ENCODE peak calls at places on chromosomes 11 and 22, in eight cellular contexts. One of them, this sample, is unnamed. For H3K4me1, the result is how much of the 10 kb centered on the place peaks cover.

GRCh38 chr11:64152841-64153691 is 12.8 kb downstream of the MACROD1 start:
- DNase-seq in thoracic aorta: no peak
- DNase-seq in uterus: peak
- DNase-seq in mucosa of descending colon: peak
- DNase-seq in tibial artery: peak
- DNase-seq in tibial nerve: peak
- DNase-seq in mesenchymal stem cell: peak
- DNase-seq in lower lobe of right lung: peak
- DNase-seq in this sample: peak

GRCh38 chr22:20063271-20064139 is 16.5 kb upstream of the DGCR8 start:
- DNase-seq in lower lobe of right lung: no peak
- DNase-seq in tibial artery: no peak
- DNase-seq in tibial nerve: no peak
- DNase-seq in mesenchymal stem cell: no peak
- DNase-seq in thoracic aorta: no peak
- DNase-seq in uterus: no peak
- DNase-seq in mucosa of descending colon: no peak
- DNase-seq in this sample: no peak

GRCh38 chr11:83007909-83008580 is 63.7 kb downstream of the RAB30 start:
- DNase-seq in thoracic aorta: no peak
- DNase-seq in mesenchymal stem cell: peak
- DNase-seq in uterus: peak
- DNase-seq in mucosa of descending colon: peak
- DNase-seq in lower lobe of right lung: peak
- DNase-seq in tibial nerve: no peak
- DNase-seq in tibial artery: peak
- DNase-seq in this sample: no peak

GRCh38 chr11:3022300-3022967 is 30.3 kb upstream of the NAP1L4 start:
- DNase-seq in mucosa of descending colon: no peak
- DNase-seq in thoracic aorta: no peak
- DNase-seq in lower lobe of right lung: no peak
- DNase-seq in tibial nerve: no peak
- DNase-seq in tibial artery: no peak
- DNase-seq in mesenchymal stem cell: peak
- DNase-seq in uterus: no peak
- DNase-seq in this sample: no peak

GRCh38 chr11:126484266-126484665 is 128.8 kb downstream of the ST3GAL4 start:
- DNase-seq in lower lobe of right lung: no peak
- DNase-seq in tibial artery: no peak
- DNase-seq in tibial nerve: no peak
- DNase-seq in uterus: no peak
- DNase-seq in thoracic aorta: no peak
- DNase-seq in mesenchymal stem cell: peak
- DNase-seq in mucosa of descending colon: no peak
- DNase-seq in this sample: no peak

GRCh38 chr11:99327527-99327926 is 306.8 kb downstream of the CNTN5 start:
- DNase-seq in tibial nerve: no peak
- DNase-seq in mucosa of descending colon: no peak
- DNase-seq in mesenchymal stem cell: no peak
- DNase-seq in lower lobe of right lung: no peak
- DNase-seq in tibial artery: no peak
- DNase-seq in thoracic aorta: no peak
- DNase-seq in uterus: no peak
- DNase-seq in this sample: no peak

GRCh38 chr11:110425751-110426545 is 3.8 kb upstream of the FDX1 start:
- DNase-seq in lower lobe of right lung: no peak
- DNase-seq in tibial nerve: no peak
- DNase-seq in thoracic aorta: no peak
- DNase-seq in mesenchymal stem cell: peak
- DNase-seq in uterus: no peak
- DNase-seq in mucosa of descending colon: no peak
- DNase-seq in tibial artery: no peak
- DNase-seq in this sample: no peak

GRCh38 chr11:103622296-103622695 is 414.1 kb upstream of the DDI1 start:
- DNase-seq in tibial artery: no peak
- DNase-seq in thoracic aorta: no peak
- DNase-seq in uterus: no peak
- DNase-seq in mucosa of descending colon: no peak
- DNase-seq in lower lobe of right lung: no peak
- DNase-seq in tibial nerve: no peak
- DNase-seq in mesenchymal stem cell: no peak
- DNase-seq in this sample: no peak

GRCh38 chr11:44011797-44012196 is 36.0 kb upstream of the ACCSL start:
- DNase-seq in uterus: no peak
- DNase-seq in lower lobe of right lung: no peak
- DNase-seq in mesenchymal stem cell: no peak
- DNase-seq in thoracic aorta: no peak
- DNase-seq in tibial artery: no peak
- DNase-seq in tibial nerve: no peak
- DNase-seq in mucosa of descending colon: no peak
- DNase-seq in this sample: no peak

DNA sequence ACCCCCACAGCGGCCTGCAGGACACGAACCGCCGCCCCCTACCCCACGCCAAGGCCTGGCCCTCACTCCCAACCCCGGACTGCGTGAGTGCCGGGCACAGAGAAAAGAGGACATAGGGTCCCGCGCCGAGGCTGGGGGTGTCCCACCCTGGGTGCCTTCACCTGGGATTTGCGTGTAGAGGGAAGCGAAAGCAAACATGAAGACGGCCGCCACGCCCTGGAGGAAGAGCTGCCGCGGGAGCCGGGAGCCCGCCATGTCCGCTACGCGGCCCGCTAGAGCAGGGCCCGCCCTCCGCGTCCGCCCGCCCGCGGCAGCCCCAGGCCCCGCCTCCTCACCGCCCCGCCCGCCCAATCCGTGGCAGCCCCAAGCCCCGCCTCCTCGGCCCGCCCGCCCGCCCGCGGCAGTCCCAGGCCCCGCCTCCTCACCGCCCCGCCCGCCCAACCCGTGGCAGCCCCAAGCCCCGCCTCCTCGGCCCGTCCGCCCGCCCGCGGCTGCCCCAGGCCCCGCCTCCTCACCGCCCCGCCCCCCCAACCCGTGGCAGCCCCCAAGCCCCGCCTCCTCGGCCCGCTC is at the start of gene LMF2:
- DNase-seq in mucosa of descending colon: peak
- DNase-seq in thoracic aorta: no peak
- DNase-seq in mesenchymal stem cell: peak
- DNase-seq in tibial artery: peak
- DNase-seq in uterus: peak
- DNase-seq in tibial nerve: peak
- DNase-seq in lower lobe of right lung: peak
- DNase-seq in this sample: peak
- H3K4me1 ChIP-seq in mucosa of descending colon: under half
- H3K4me1 ChIP-seq in thoracic aorta: under half
- H3K4me1 ChIP-seq in mesenchymal stem cell: under half
- H3K4me1 ChIP-seq in tibial artery: under half
- H3K4me1 ChIP-seq in uterus: under half
- H3K4me1 ChIP-seq in tibial nerve: under half
- H3K4me1 ChIP-seq in lower lobe of right lung: under half
- H3K4me1 ChIP-seq in this sample: under half

GRCh38 chr22:39244073-39244495 is 698 bp downstream of the PDGFB start:
- DNase-seq in thoracic aorta: no peak
- DNase-seq in uterus: no peak
- DNase-seq in mesenchymal stem cell: peak
- DNase-seq in tibial nerve: no peak
- DNase-seq in mucosa of descending colon: no peak
- DNase-seq in tibial artery: no peak
- DNase-seq in lower lobe of right lung: no peak
- DNase-seq in this sample: no peak
- H3K4me3 ChIP-seq in thoracic aorta: peak
- H3K4me3 ChIP-seq in uterus: peak
- H3K4me3 ChIP-seq in mesenchymal stem cell: peak
- H3K4me3 ChIP-seq in tibial nerve: peak
- H3K4me3 ChIP-seq in mucosa of descending colon: no peak
- H3K4me3 ChIP-seq in tibial artery: peak
- H3K4me3 ChIP-seq in lower lobe of right lung: peak
- H3K4me3 ChIP-seq in this sample: peak

GRCh38 chr11:106470230-106470629 is 392.8 kb downstream of the AASDHPPT start:
- DNase-seq in tibial nerve: no peak
- DNase-seq in thoracic aorta: no peak
- DNase-seq in uterus: no peak
- DNase-seq in lower lobe of right lung: no peak
- DNase-seq in tibial artery: no peak
- DNase-seq in mucosa of descending colon: no peak
- DNase-seq in mesenchymal stem cell: no peak
- DNase-seq in this sample: no peak

GRCh38 chr11:106466441-106467190 is 389.2 kb downstream of the AASDHPPT start:
- DNase-seq in lower lobe of right lung: no peak
- DNase-seq in tibial nerve: no peak
- DNase-seq in uterus: no peak
- DNase-seq in mucosa of descending colon: no peak
- DNase-seq in tibial artery: no peak
- DNase-seq in mesenchymal stem cell: peak
- DNase-seq in thoracic aorta: no peak
- DNase-seq in this sample: peak

GRCh38 chr11:106467486-106467885 is 390.0 kb downstream of the AASDHPPT start:
- DNase-seq in tibial nerve: no peak
- DNase-seq in lower lobe of right lung: no peak
- DNase-seq in uterus: no peak
- DNase-seq in tibial artery: no peak
- DNase-seq in mucosa of descending colon: no peak
- DNase-seq in mesenchymal stem cell: no peak
- DNase-seq in thoracic aorta: no peak
- DNase-seq in this sample: no peak

GRCh38 chr11:106468091-106468490 is 390.6 kb downstream of the AASDHPPT start:
- DNase-seq in tibial nerve: no peak
- DNase-seq in mesenchymal stem cell: peak
- DNase-seq in thoracic aorta: no peak
- DNase-seq in tibial artery: no peak
- DNase-seq in mucosa of descending colon: no peak
- DNase-seq in uterus: no peak
- DNase-seq in lower lobe of right lung: no peak
- DNase-seq in this sample: no peak

GRCh38 chr11:106468531-106468930 is 391.1 kb downstream of the AASDHPPT start:
- DNase-seq in mesenchymal stem cell: peak
- DNase-seq in tibial artery: no peak
- DNase-seq in thoracic aorta: no peak
- DNase-seq in tibial nerve: no peak
- DNase-seq in uterus: no peak
- DNase-seq in mucosa of descending colon: no peak
- DNase-seq in lower lobe of right lung: no peak
- DNase-seq in this sample: no peak
- H3K4me1 ChIP-seq in mesenchymal stem cell: under half
- H3K4me1 ChIP-seq in tibial artery: under half
- H3K4me1 ChIP-seq in thoracic aorta: under half
- H3K4me1 ChIP-seq in tibial nerve: under half
- H3K4me1 ChIP-seq in uterus: under half
- H3K4me1 ChIP-seq in mucosa of descending colon: under half
- H3K4me1 ChIP-seq in lower lobe of right lung: under half
- H3K4me1 ChIP-seq in this sample: under half

GRCh38 chr11:20025331-20025840 is 134.9 kb downstream of the DBX1 start:
- DNase-seq in tibial nerve: no peak
- DNase-seq in tibial artery: no peak
- DNase-seq in uterus: no peak
- DNase-seq in mesenchymal stem cell: no peak
- DNase-seq in thoracic aorta: no peak
- DNase-seq in lower lobe of right lung: no peak
- DNase-seq in mucosa of descending colon: no peak
- DNase-seq in this sample: peak
- H3K4me3 ChIP-seq in tibial nerve: no peak
- H3K4me3 ChIP-seq in tibial artery: no peak
- H3K4me3 ChIP-seq in uterus: no peak
- H3K4me3 ChIP-seq in mesenchymal stem cell: no peak
- H3K4me3 ChIP-seq in thoracic aorta: no peak
- H3K4me3 ChIP-seq in lower lobe of right lung: no peak
- H3K4me3 ChIP-seq in mucosa of descending colon: no peak
- H3K4me3 ChIP-seq in this sample: no peak

This sample was measured in SJSA1.